ENCODE peak calls at places on chromosomes 3 and 15, in ten cellular contexts. One of them, this sample, is unnamed.

GRCh38 chr15:60835974-60836373 is 357.0 kb upstream of the ICE2 start:
- DNase-seq in suprapubic skin: no peak
- DNase-seq in K562: no peak
- DNase-seq in upper lobe of left lung: no peak
- DNase-seq in transverse colon: no peak
- DNase-seq in tibial nerve: no peak
- DNase-seq in H1: no peak
- DNase-seq in A549: no peak
- DNase-seq in stomach: no peak
- DNase-seq in ovary: no peak
- DNase-seq in this sample: no peak

GRCh38 chr3:173770796-173771573 is 373.4 kb downstream of the NLGN1 start:
- DNase-seq in A549: no peak
- DNase-seq in suprapubic skin: no peak
- DNase-seq in transverse colon: no peak
- DNase-seq in tibial nerve: no peak
- DNase-seq in K562: no peak
- DNase-seq in H1: no peak
- DNase-seq in stomach: no peak
- DNase-seq in upper lobe of left lung: no peak
- DNase-seq in ovary: no peak
- DNase-seq in this sample: no peak

GRCh38 chr15:40773902-40774301 is 4.1 kb downstream of the C15orf62 start:
- DNase-seq in transverse colon: no peak
- DNase-seq in A549: no peak
- DNase-seq in ovary: no peak
- DNase-seq in H1: no peak
- DNase-seq in tibial nerve: no peak
- DNase-seq in upper lobe of left lung: no peak
- DNase-seq in stomach: no peak
- DNase-seq in K562: no peak
- DNase-seq in suprapubic skin: no peak
- DNase-seq in this sample: no peak

GRCh38 chr15:75817151-75817935 is 25.9 kb upstream of the UBE2Q2 start:
- DNase-seq in upper lobe of left lung: no peak
- DNase-seq in ovary: no peak
- DNase-seq in transverse colon: no peak
- DNase-seq in K562: no peak
- DNase-seq in tibial nerve: no peak
- DNase-seq in H1: no peak
- DNase-seq in A549: no peak
- DNase-seq in suprapubic skin: no peak
- DNase-seq in stomach: no peak
- DNase-seq in this sample: no peak

GRCh38 chr15:77830041-77830440 is 197.3 kb upstream of the LINGO1 start:
- DNase-seq in suprapubic skin: no peak
- DNase-seq in stomach: no peak
- DNase-seq in H1: no peak
- DNase-seq in K562: no peak
- DNase-seq in A549: no peak
- DNase-seq in transverse colon: no peak
- DNase-seq in tibial nerve: no peak
- DNase-seq in ovary: no peak
- DNase-seq in upper lobe of left lung: no peak
- DNase-seq in this sample: no peak

GRCh38 chr3:141115752-141116541 is 64.8 kb downstream of the SPSB4 start:
- DNase-seq in K562: no peak
- DNase-seq in upper lobe of left lung: no peak
- DNase-seq in stomach: no peak
- DNase-seq in transverse colon: no peak
- DNase-seq in tibial nerve: peak; percentile 49
- DNase-seq in H1: no peak
- DNase-seq in suprapubic skin: no peak
- DNase-seq in ovary: peak; percentile 39
- DNase-seq in A549: no peak
- DNase-seq in this sample: peak; percentile 77

GRCh38 chr15:62726461-62726860 is 316.1 kb upstream of the TPM1 start:
- DNase-seq in stomach: no peak
- DNase-seq in A549: no peak
- DNase-seq in transverse colon: no peak
- DNase-seq in suprapubic skin: no peak
- DNase-seq in ovary: no peak
- DNase-seq in H1: no peak
- DNase-seq in tibial nerve: no peak
- DNase-seq in upper lobe of left lung: no peak
- DNase-seq in K562: no peak
- DNase-seq in this sample: no peak

GRCh38 chr3:196763179-196763578 is 23.5 kb downstream of the PAK2 start:
- DNase-seq in stomach: no peak
- DNase-seq in tibial nerve: no peak
- DNase-seq in transverse colon: no peak
- DNase-seq in upper lobe of left lung: no peak
- DNase-seq in A549: no peak
- DNase-seq in K562: no peak
- DNase-seq in ovary: no peak
- DNase-seq in suprapubic skin: no peak
- DNase-seq in H1: no peak
- DNase-seq in this sample: no peak

GRCh38 chr3:88321696-88322095 is 171.9 kb downstream of the C3orf38 start:
- DNase-seq in suprapubic skin: no peak
- DNase-seq in transverse colon: no peak
- DNase-seq in K562: no peak
- DNase-seq in ovary: no peak
- DNase-seq in upper lobe of left lung: no peak
- DNase-seq in A549: no peak
- DNase-seq in stomach: no peak
- DNase-seq in H1: no peak
- DNase-seq in tibial nerve: no peak
- DNase-seq in this sample: no peak

GRCh38 chr15:40358492-40359353 is 704 bp downstream of the DISP2 start:
- DNase-seq in upper lobe of left lung: no peak
- DNase-seq in K562: peak; percentile 52
- DNase-seq in transverse colon: peak; percentile 38
- DNase-seq in suprapubic skin: no peak
- DNase-seq in H1: no peak
- DNase-seq in tibial nerve: no peak
- DNase-seq in ovary: no peak
- DNase-seq in A549: no peak
- DNase-seq in stomach: no peak
- DNase-seq in this sample: no peak

GRCh38 chr3:44955917-44956316 is 20.1 kb downstream of the ZDHHC3 start:
- DNase-seq in H1: no peak
- DNase-seq in suprapubic skin: no peak
- DNase-seq in upper lobe of left lung: no peak
- DNase-seq in transverse colon: no peak
- DNase-seq in ovary: no peak
- DNase-seq in K562: no peak
- DNase-seq in tibial nerve: no peak
- DNase-seq in stomach: no peak
- DNase-seq in A549: no peak
- DNase-seq in this sample: no peak

GRCh38 chr15:25535866-25536265 is 97.0 kb upstream of the UBE3A start:
- DNase-seq in A549: no peak
- DNase-seq in suprapubic skin: no peak
- DNase-seq in stomach: no peak
- DNase-seq in upper lobe of left lung: no peak
- DNase-seq in ovary: no peak
- DNase-seq in K562: no peak
- DNase-seq in transverse colon: no peak
- DNase-seq in tibial nerve: no peak
- DNase-seq in H1: no peak
- DNase-seq in this sample: no peak

GRCh38 chr3:48217449-48217848 is 5.8 kb upstream of the CAMP start:
- DNase-seq in K562: no peak
- DNase-seq in A549: no peak
- DNase-seq in stomach: no peak
- DNase-seq in suprapubic skin: no peak
- DNase-seq in ovary: no peak
- DNase-seq in transverse colon: no peak
- DNase-seq in tibial nerve: peak; percentile 26
- DNase-seq in H1: no peak
- DNase-seq in upper lobe of left lung: peak; percentile 68
- DNase-seq in this sample: no peak

GRCh38 chr3:139937674-139938279 is 2.8 kb downstream of the CLSTN2 start:
- DNase-seq in H1: no peak
- DNase-seq in transverse colon: no peak
- DNase-seq in ovary: peak; percentile 62
- DNase-seq in stomach: peak; percentile 36
- DNase-seq in upper lobe of left lung: no peak
- DNase-seq in A549: peak; percentile 24
- DNase-seq in K562: peak; percentile 53
- DNase-seq in tibial nerve: peak; percentile 64
- DNase-seq in suprapubic skin: no peak
- DNase-seq in this sample: no peak

GRCh38 chr3:136351351-136351750 is 101.2 kb downstream of the PCCB start:
- DNase-seq in suprapubic skin: no peak
- DNase-seq in K562: no peak
- DNase-seq in transverse colon: no peak
- DNase-seq in ovary: no peak
- DNase-seq in tibial nerve: no peak
- DNase-seq in H1: no peak
- DNase-seq in A549: no peak
- DNase-seq in stomach: no peak
- DNase-seq in upper lobe of left lung: no peak
- DNase-seq in this sample: no peak

GRCh38 chr15:90956551-90957104 is 1.9 kb downstream of the RCCD1 start:
- DNase-seq in transverse colon: peak; percentile 82
- DNase-seq in upper lobe of left lung: peak; percentile 80
- DNase-seq in tibial nerve: peak; percentile 76
- DNase-seq in H1: peak; percentile 94
- DNase-seq in stomach: peak; percentile 83
- DNase-seq in ovary: peak; percentile 88
- DNase-seq in K562: no peak
- DNase-seq in suprapubic skin: no peak
- DNase-seq in A549: peak; percentile 97
- DNase-seq in this sample: peak; percentile 87

GRCh38 chr3:53166781-53167291 is 5.8 kb downstream of the PRKCD start:
- DNase-seq in H1: no peak
- DNase-seq in A549: no peak
- DNase-seq in ovary: peak; percentile 36
- DNase-seq in suprapubic skin: no peak
- DNase-seq in stomach: peak; percentile 57
- DNase-seq in transverse colon: peak; percentile 69
- DNase-seq in upper lobe of left lung: peak; percentile 90
- DNase-seq in K562: peak; percentile 52
- DNase-seq in tibial nerve: peak; percentile 56
- DNase-seq in this sample: peak; percentile 78

GRCh38 chr3:16686679-16687078 is 81.5 kb upstream of the DAZL start:
- DNase-seq in stomach: no peak
- DNase-seq in tibial nerve: no peak
- DNase-seq in suprapubic skin: no peak
- DNase-seq in ovary: no peak
- DNase-seq in A549: no peak
- DNase-seq in transverse colon: no peak
- DNase-seq in K562: no peak
- DNase-seq in H1: no peak
- DNase-seq in upper lobe of left lung: no peak
- DNase-seq in this sample: no peak

GRCh38 chr15:71333839-71334238 is 218.6 kb downstream of the THSD4 start:
- DNase-seq in K562: no peak
- DNase-seq in ovary: no peak
- DNase-seq in tibial nerve: no peak
- DNase-seq in A549: no peak
- DNase-seq in upper lobe of left lung: no peak
- DNase-seq in suprapubic skin: no peak
- DNase-seq in transverse colon: no peak
- DNase-seq in stomach: no peak
- DNase-seq in H1: no peak
- DNase-seq in this sample: no peak

GRCh38 chr3:114310701-114311100 is 16.9 kb downstream of the TIGIT start:
- DNase-seq in upper lobe of left lung: no peak
- DNase-seq in transverse colon: no peak
- DNase-seq in H1: no peak
- DNase-seq in stomach: no peak
- DNase-seq in suprapubic skin: no peak
- DNase-seq in K562: no peak
- DNase-seq in ovary: no peak
- DNase-seq in tibial nerve: no peak
- DNase-seq in A549: no peak
- DNase-seq in this sample: no peak
- TF ChIP-seq EP300 in upper lobe of left lung: no peak
- TF ChIP-seq EP300 in transverse colon: no peak
- TF ChIP-seq EP300 in H1: no peak
- TF ChIP-seq EP300 in stomach: no peak
- TF ChIP-seq EP300 in suprapubic skin: no peak
- TF ChIP-seq EP300 in K562: no peak
- TF ChIP-seq EP300 in ovary: no peak
- TF ChIP-seq EP300 in tibial nerve: no peak
- TF ChIP-seq EP300 in A549: no peak
- TF ChIP-seq EP300 in this sample: no peak

GRCh38 chr3:185283374-185283935 is 29.6 kb upstream of the EHHADH start:
- DNase-seq in suprapubic skin: no peak
- DNase-seq in A549: peak; percentile 24
- DNase-seq in stomach: no peak
- DNase-seq in H1: no peak
- DNase-seq in transverse colon: no peak
- DNase-seq in K562: no peak
- DNase-seq in tibial nerve: no peak
- DNase-seq in upper lobe of left lung: no peak
- DNase-seq in ovary: no peak
- DNase-seq in this sample: no peak
- H3K27ac ChIP-seq in suprapubic skin: no peak overlapping the region
- H3K27ac ChIP-seq in A549: peak overlapping the region; percentile 67
- H3K27ac ChIP-seq in stomach: peak overlapping the region; percentile 81
- H3K27ac ChIP-seq in H1: no peak overlapping the region
- H3K27ac ChIP-seq in transverse colon: peak overlapping the region; percentile 67
- H3K27ac ChIP-seq in K562: no peak overlapping the region
- H3K27ac ChIP-seq in tibial nerve: no peak overlapping the region
- H3K27ac ChIP-seq in upper lobe of left lung: no peak overlapping the region
- H3K27ac ChIP-seq in ovary: peak overlapping the region; percentile 52
- H3K27ac ChIP-seq in this sample: peak overlapping the region; percentile 50

GRCh38 chr3:6542795-6543194 is 318.1 kb upstream of the GRM7 start:
- DNase-seq in ovary: no peak
- DNase-seq in H1: no peak
- DNase-seq in K562: no peak
- DNase-seq in tibial nerve: no peak
- DNase-seq in transverse colon: no peak
- DNase-seq in stomach: no peak
- DNase-seq in upper lobe of left lung: no peak
- DNase-seq in suprapubic skin: no peak
- DNase-seq in A549: no peak
- DNase-seq in this sample: no peak
- TF ChIP-seq EP300 in ovary: no peak
- TF ChIP-seq EP300 in H1: no peak
- TF ChIP-seq EP300 in K562: no peak
- TF ChIP-seq EP300 in tibial nerve: no peak
- TF ChIP-seq EP300 in transverse colon: no peak
- TF ChIP-seq EP300 in stomach: no peak
- TF ChIP-seq EP300 in upper lobe of left lung: no peak
- TF ChIP-seq EP300 in suprapubic skin: no peak
- TF ChIP-seq EP300 in A549: no peak
- TF ChIP-seq EP300 in this sample: no peak

DNA sequence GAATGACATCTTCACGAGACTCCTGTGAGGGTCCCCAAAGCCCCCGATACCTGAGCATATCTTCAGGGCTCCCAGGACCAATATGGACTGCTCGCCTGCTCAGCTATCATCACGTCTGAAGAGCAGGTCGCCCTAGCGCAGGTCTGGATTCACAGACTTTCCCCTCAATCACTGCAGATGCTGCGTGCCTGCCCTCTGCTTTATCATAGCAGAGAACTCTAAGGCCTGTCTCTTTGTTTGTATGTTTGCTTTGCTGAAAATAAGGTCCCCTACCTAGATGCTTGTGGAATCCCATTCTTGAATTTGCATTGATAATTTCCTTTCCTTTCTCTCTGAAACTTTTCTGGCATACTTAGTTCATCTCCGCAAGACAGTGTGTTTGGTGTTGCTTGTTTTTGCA is 140.3 kb upstream of the NSMCE3 start:
- DNase-seq in H1: no peak
- DNase-seq in K562: no peak
- DNase-seq in suprapubic skin: no peak
- DNase-seq in tibial nerve: no peak
- DNase-seq in A549: no peak
- DNase-seq in upper lobe of left lung: no peak
- DNase-seq in transverse colon: no peak
- DNase-seq in ovary: no peak
- DNase-seq in stomach: no peak
- DNase-seq in this sample: no peak
- H3K27ac ChIP-seq in H1: no peak overlapping the region
- H3K27ac ChIP-seq in K562: no peak overlapping the region
- H3K27ac ChIP-seq in suprapubic skin: no peak overlapping the region
- H3K27ac ChIP-seq in tibial nerve: no peak overlapping the region
- H3K27ac ChIP-seq in A549: no peak overlapping the region
- H3K27ac ChIP-seq in upper lobe of left lung: no peak overlapping the region
- H3K27ac ChIP-seq in transverse colon: no peak overlapping the region
- H3K27ac ChIP-seq in ovary: no peak overlapping the region
- H3K27ac ChIP-seq in stomach: no peak overlapping the region
- H3K27ac ChIP-seq in this sample: no peak overlapping the region

This sample was measured in sigmoid colon.